ENCODE peak calls at places on chromosomes 2 and 18, in seven cellular contexts. One of them, this sample, is unnamed. For H3K27me3, the result is how much of the 10 kb centered on the place peaks cover.

GRCh38 chr2:45567974-45568789 is 42.9 kb downstream of the SRBD1 start:
- DNase-seq in upper lobe of right lung: no peak
- DNase-seq in adipocyte: no peak
- DNase-seq in hepatocyte: peak
- DNase-seq in SJSA1: no peak
- DNase-seq in neuronal stem cell: no peak
- DNase-seq in CD4-positive, alpha-beta memory T cell: peak
- DNase-seq in this sample: no peak

GRCh38 chr2:19801367-19802087 is 100.3 kb downstream of the TTC32 start:
- DNase-seq in upper lobe of right lung: peak
- DNase-seq in adipocyte: peak
- DNase-seq in hepatocyte: peak
- DNase-seq in SJSA1: peak
- DNase-seq in neuronal stem cell: no peak
- DNase-seq in CD4-positive, alpha-beta memory T cell: no peak
- DNase-seq in this sample: no peak

GRCh38 chr2:75647771-75648170 is 1.2 kb downstream of the MRPL19 start:
- DNase-seq in upper lobe of right lung: no peak
- DNase-seq in adipocyte: no peak
- DNase-seq in hepatocyte: no peak
- DNase-seq in SJSA1: no peak
- DNase-seq in neuronal stem cell: no peak
- DNase-seq in CD4-positive, alpha-beta memory T cell: no peak
- DNase-seq in this sample: no peak

GRCh38 chr2:176075476-176075875 is 8.3 kb downstream of the EVX2 start:
- DNase-seq in upper lobe of right lung: no peak
- DNase-seq in adipocyte: no peak
- DNase-seq in hepatocyte: peak
- DNase-seq in SJSA1: no peak
- DNase-seq in neuronal stem cell: no peak
- DNase-seq in CD4-positive, alpha-beta memory T cell: no peak
- DNase-seq in this sample: no peak

GRCh38 chr2:133569416-133569815 is 1.2 kb upstream of the NCKAP5 start:
- DNase-seq in upper lobe of right lung: no peak
- DNase-seq in adipocyte: no peak
- DNase-seq in hepatocyte: no peak
- DNase-seq in SJSA1: no peak
- DNase-seq in neuronal stem cell: no peak
- DNase-seq in CD4-positive, alpha-beta memory T cell: no peak
- DNase-seq in this sample: no peak

GRCh38 chr2:17934721-17935120 is 56.3 kb downstream of the KCNS3 start:
- DNase-seq in upper lobe of right lung: no peak
- DNase-seq in adipocyte: peak
- DNase-seq in hepatocyte: no peak
- DNase-seq in SJSA1: no peak
- DNase-seq in neuronal stem cell: no peak
- DNase-seq in CD4-positive, alpha-beta memory T cell: no peak
- DNase-seq in this sample: no peak

GRCh38 chr2:191319181-191319580 is 74.0 kb downstream of the MYO1B start:
- DNase-seq in upper lobe of right lung: no peak
- DNase-seq in adipocyte: peak
- DNase-seq in hepatocyte: no peak
- DNase-seq in SJSA1: no peak
- DNase-seq in neuronal stem cell: no peak
- DNase-seq in CD4-positive, alpha-beta memory T cell: no peak
- DNase-seq in this sample: no peak

GRCh38 chr2:210199186-210199765 is 26.0 kb downstream of the ACADL start:
- DNase-seq in upper lobe of right lung: no peak
- DNase-seq in adipocyte: peak
- DNase-seq in hepatocyte: peak
- DNase-seq in SJSA1: no peak
- DNase-seq in neuronal stem cell: peak
- DNase-seq in CD4-positive, alpha-beta memory T cell: peak
- DNase-seq in this sample: no peak

GRCh38 chr18:32422978-32423740 is 47.5 kb downstream of the GAREM1 start:
- DNase-seq in upper lobe of right lung: no peak
- DNase-seq in adipocyte: peak
- DNase-seq in hepatocyte: no peak
- DNase-seq in SJSA1: no peak
- DNase-seq in neuronal stem cell: no peak
- DNase-seq in CD4-positive, alpha-beta memory T cell: no peak
- DNase-seq in this sample: no peak

GRCh38 chr2:49972699-49973098 is 818.4 kb upstream of the FSHR start:
- DNase-seq in upper lobe of right lung: no peak
- DNase-seq in adipocyte: no peak
- DNase-seq in hepatocyte: no peak
- DNase-seq in SJSA1: no peak
- DNase-seq in neuronal stem cell: peak
- DNase-seq in CD4-positive, alpha-beta memory T cell: no peak
- DNase-seq in this sample: no peak

GRCh38 chr18:50285071-50285470 is 2.4 kb downstream of the CXXC1 start:
- DNase-seq in upper lobe of right lung: peak
- DNase-seq in adipocyte: no peak
- DNase-seq in hepatocyte: no peak
- DNase-seq in SJSA1: no peak
- DNase-seq in neuronal stem cell: no peak
- DNase-seq in CD4-positive, alpha-beta memory T cell: no peak
- DNase-seq in this sample: no peak

GRCh38 chr18:13377496-13377895 is 158.9 kb downstream of the LDLRAD4 start:
- DNase-seq in upper lobe of right lung: no peak
- DNase-seq in adipocyte: no peak
- DNase-seq in hepatocyte: no peak
- DNase-seq in SJSA1: no peak
- DNase-seq in neuronal stem cell: no peak
- DNase-seq in CD4-positive, alpha-beta memory T cell: peak
- DNase-seq in this sample: no peak

GRCh38 chr18:48629730-48630324 is 91.0 kb downstream of the CTIF start:
- DNase-seq in upper lobe of right lung: peak
- DNase-seq in adipocyte: peak
- DNase-seq in hepatocyte: peak
- DNase-seq in SJSA1: peak
- DNase-seq in neuronal stem cell: no peak
- DNase-seq in CD4-positive, alpha-beta memory T cell: no peak
- DNase-seq in this sample: no peak

GRCh38 chr2:59790186-59791142 is 763.0 kb downstream of the BCL11A start:
- DNase-seq in upper lobe of right lung: no peak
- DNase-seq in adipocyte: no peak
- DNase-seq in hepatocyte: no peak
- DNase-seq in SJSA1: no peak
- DNase-seq in neuronal stem cell: no peak
- DNase-seq in CD4-positive, alpha-beta memory T cell: no peak
- DNase-seq in this sample: no peak

GRCh38 chr2:120871016-120871635 is 135.5 kb downstream of the GLI2 start:
- DNase-seq in upper lobe of right lung: no peak
- DNase-seq in adipocyte: no peak
- DNase-seq in hepatocyte: no peak
- DNase-seq in SJSA1: no peak
- DNase-seq in neuronal stem cell: no peak
- DNase-seq in CD4-positive, alpha-beta memory T cell: no peak
- DNase-seq in this sample: no peak

GRCh38 chr2:241751776-241752175 is 17.3 kb downstream of the D2HGDH start:
- DNase-seq in upper lobe of right lung: no peak
- DNase-seq in adipocyte: no peak
- DNase-seq in hepatocyte: no peak
- DNase-seq in SJSA1: no peak
- DNase-seq in neuronal stem cell: no peak
- DNase-seq in CD4-positive, alpha-beta memory T cell: no peak
- DNase-seq in this sample: no peak

GRCh38 chr2:191866675-191867506 is 20.0 kb upstream of the CAVIN2 start:
- DNase-seq in upper lobe of right lung: no peak
- DNase-seq in adipocyte: peak
- DNase-seq in hepatocyte: peak
- DNase-seq in SJSA1: peak
- DNase-seq in neuronal stem cell: no peak
- DNase-seq in CD4-positive, alpha-beta memory T cell: no peak
- DNase-seq in this sample: no peak

GRCh38 chr2:158616480-158616879 is 159.7 kb downstream of the PKP4 start:
- DNase-seq in upper lobe of right lung: no peak
- DNase-seq in adipocyte: no peak
- DNase-seq in hepatocyte: no peak
- DNase-seq in SJSA1: no peak
- DNase-seq in neuronal stem cell: no peak
- DNase-seq in CD4-positive, alpha-beta memory T cell: no peak
- DNase-seq in this sample: no peak

GRCh38 chr2:158619496-158619895 is 162.7 kb downstream of the PKP4 start:
- DNase-seq in upper lobe of right lung: no peak
- DNase-seq in adipocyte: peak
- DNase-seq in hepatocyte: peak
- DNase-seq in SJSA1: no peak
- DNase-seq in neuronal stem cell: no peak
- DNase-seq in CD4-positive, alpha-beta memory T cell: no peak
- DNase-seq in this sample: no peak

GRCh38 chr2:158624071-158624470 is 167.3 kb downstream of the PKP4 start:
- DNase-seq in upper lobe of right lung: no peak
- DNase-seq in adipocyte: no peak
- DNase-seq in hepatocyte: no peak
- DNase-seq in SJSA1: no peak
- DNase-seq in neuronal stem cell: no peak
- DNase-seq in CD4-positive, alpha-beta memory T cell: no peak
- DNase-seq in this sample: no peak

GRCh38 chr2:158618859-158619490 is 162.2 kb downstream of the PKP4 start:
- DNase-seq in upper lobe of right lung: no peak
- DNase-seq in adipocyte: peak
- DNase-seq in hepatocyte: no peak
- DNase-seq in SJSA1: no peak
- DNase-seq in neuronal stem cell: no peak
- DNase-seq in CD4-positive, alpha-beta memory T cell: no peak
- DNase-seq in this sample: no peak

GRCh38 chr2:158620656-158621055 is 163.9 kb downstream of the PKP4 start:
- DNase-seq in upper lobe of right lung: no peak
- DNase-seq in adipocyte: no peak
- DNase-seq in hepatocyte: no peak
- DNase-seq in SJSA1: no peak
- DNase-seq in neuronal stem cell: no peak
- DNase-seq in CD4-positive, alpha-beta memory T cell: no peak
- DNase-seq in this sample: no peak
- H3K27me3 ChIP-seq in upper lobe of right lung: under half
- H3K27me3 ChIP-seq in adipocyte: under half
- H3K27me3 ChIP-seq in hepatocyte: under half
- H3K27me3 ChIP-seq in SJSA1: under half
- H3K27me3 ChIP-seq in neuronal stem cell: under half
- H3K27me3 ChIP-seq in CD4-positive, alpha-beta memory T cell: under half
- H3K27me3 ChIP-seq in this sample: under half

GRCh38 chr2:26946841-26947784 is 23.3 kb upstream of the MAPRE3 start:
- DNase-seq in upper lobe of right lung: peak
- DNase-seq in adipocyte: peak
- DNase-seq in hepatocyte: peak
- DNase-seq in SJSA1: peak
- DNase-seq in neuronal stem cell: no peak
- DNase-seq in CD4-positive, alpha-beta memory T cell: no peak
- DNase-seq in this sample: no peak

GRCh38 chr2:26945991-26946750 is 24.3 kb upstream of the MAPRE3 start:
- DNase-seq in upper lobe of right lung: no peak
- DNase-seq in adipocyte: no peak
- DNase-seq in hepatocyte: no peak
- DNase-seq in SJSA1: no peak
- DNase-seq in neuronal stem cell: no peak
- DNase-seq in CD4-positive, alpha-beta memory T cell: no peak
- DNase-seq in this sample: no peak

GRCh38 chr2:26952374-26952773 is 18.1 kb upstream of the MAPRE3 start:
- DNase-seq in upper lobe of right lung: no peak
- DNase-seq in adipocyte: no peak
- DNase-seq in hepatocyte: no peak
- DNase-seq in SJSA1: no peak
- DNase-seq in neuronal stem cell: no peak
- DNase-seq in CD4-positive, alpha-beta memory T cell: no peak
- DNase-seq in this sample: no peak

GRCh38 chr2:26951246-26951645 is 19.2 kb upstream of the MAPRE3 start:
- DNase-seq in upper lobe of right lung: no peak
- DNase-seq in adipocyte: no peak
- DNase-seq in hepatocyte: no peak
- DNase-seq in SJSA1: no peak
- DNase-seq in neuronal stem cell: no peak
- DNase-seq in CD4-positive, alpha-beta memory T cell: no peak
- DNase-seq in this sample: no peak

DNA sequence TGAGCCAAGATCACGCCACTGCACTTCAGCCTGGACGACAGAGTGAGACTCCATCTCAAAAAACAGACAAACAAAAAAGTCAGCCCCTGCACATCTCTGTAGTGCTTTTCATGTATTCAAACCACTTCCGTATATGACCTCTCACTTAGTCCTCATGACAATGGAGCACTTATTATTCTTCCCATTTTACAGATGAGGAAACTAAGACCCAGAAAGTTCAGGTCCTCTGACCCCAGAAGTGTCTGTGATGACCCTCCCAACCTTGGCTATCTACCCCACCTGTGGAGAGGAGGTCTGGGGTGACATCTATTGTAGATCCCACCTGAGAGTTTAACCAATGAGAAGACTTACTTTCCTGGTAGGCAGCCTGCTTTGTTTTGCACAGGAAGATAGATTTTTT is 21.6 kb upstream of the MAPRE3 start:
- DNase-seq in upper lobe of right lung: no peak
- DNase-seq in adipocyte: no peak
- DNase-seq in hepatocyte: no peak
- DNase-seq in SJSA1: no peak
- DNase-seq in neuronal stem cell: no peak
- DNase-seq in CD4-positive, alpha-beta memory T cell: no peak
- DNase-seq in this sample: no peak
- H3K27me3 ChIP-seq in upper lobe of right lung: under half
- H3K27me3 ChIP-seq in adipocyte: half or more
- H3K27me3 ChIP-seq in hepatocyte: under half
- H3K27me3 ChIP-seq in SJSA1: under half
- H3K27me3 ChIP-seq in neuronal stem cell: under half
- H3K27me3 ChIP-seq in CD4-positive, alpha-beta memory T cell: under half
- H3K27me3 ChIP-seq in this sample: under half

GRCh38 chr2:72130671-72131360 is 16.8 kb downstream of the CYP26B1 start:
- DNase-seq in upper lobe of right lung: no peak
- DNase-seq in adipocyte: no peak
- DNase-seq in hepatocyte: no peak
- DNase-seq in SJSA1: no peak
- DNase-seq in neuronal stem cell: no peak
- DNase-seq in CD4-positive, alpha-beta memory T cell: no peak
- DNase-seq in this sample: no peak
- H3K27me3 ChIP-seq in upper lobe of right lung: under half
- H3K27me3 ChIP-seq in adipocyte: under half
- H3K27me3 ChIP-seq in hepatocyte: under half
- H3K27me3 ChIP-seq in SJSA1: under half
- H3K27me3 ChIP-seq in neuronal stem cell: under half
- H3K27me3 ChIP-seq in CD4-positive, alpha-beta memory T cell: under half
- H3K27me3 ChIP-seq in this sample: under half

DNA sequence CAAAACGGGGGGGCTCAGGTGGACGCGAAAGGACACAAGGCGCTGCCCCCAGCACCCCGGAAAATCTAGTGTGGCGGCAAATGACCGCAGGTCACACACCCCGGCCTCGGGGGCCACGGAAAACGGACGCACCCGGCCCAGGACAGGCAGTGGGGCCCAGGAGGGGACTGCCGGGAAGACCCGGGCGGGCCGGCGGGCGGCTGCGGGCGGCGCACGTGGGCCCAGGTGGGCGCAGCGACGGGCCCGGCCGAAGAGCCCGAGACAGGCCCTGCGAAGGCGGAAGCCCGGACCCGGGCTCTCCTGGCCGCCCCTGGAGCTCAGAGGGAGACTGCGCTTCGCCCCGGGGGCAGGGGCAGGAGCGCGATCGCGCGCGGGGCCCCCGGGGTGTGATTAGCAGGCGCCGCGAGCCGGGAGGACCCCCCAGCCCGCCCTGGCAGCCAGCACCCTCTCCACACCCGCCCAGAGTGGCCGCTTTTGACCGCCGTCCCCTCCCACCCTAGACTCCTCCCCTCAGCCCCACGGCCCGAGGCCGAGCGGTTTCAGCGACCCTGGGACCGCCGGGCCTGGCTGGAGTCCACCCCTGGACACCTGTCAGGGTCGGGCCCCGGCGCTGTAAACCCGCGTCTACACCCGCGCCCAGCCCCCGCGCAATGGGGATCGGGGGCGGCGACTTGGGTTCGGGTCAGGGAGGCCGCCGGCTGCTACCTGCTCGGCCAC is 773 bp downstream of the MBP start:
- DNase-seq in upper lobe of right lung: peak
- DNase-seq in adipocyte: peak
- DNase-seq in hepatocyte: peak
- DNase-seq in SJSA1: no peak
- DNase-seq in neuronal stem cell: no peak
- DNase-seq in CD4-positive, alpha-beta memory T cell: peak
- DNase-seq in this sample: no peak
- H3K27me3 ChIP-seq in upper lobe of right lung: under half
- H3K27me3 ChIP-seq in adipocyte: under half
- H3K27me3 ChIP-seq in hepatocyte: under half
- H3K27me3 ChIP-seq in SJSA1: under half
- H3K27me3 ChIP-seq in neuronal stem cell: half or more
- H3K27me3 ChIP-seq in CD4-positive, alpha-beta memory T cell: under half
- H3K27me3 ChIP-seq in this sample: under half